ENCODE peak calls at places on chromosomes 4 and X, in seven cellular contexts. One of them, this sample, is unnamed.

GRCh38 chr4:158581161-158581560 is 59.5 kb downstream of the RXFP1 start:
- DNase-seq in spleen: no peak
- DNase-seq in upper lobe of left lung: no peak
- DNase-seq in WERI-Rb-1: no peak
- DNase-seq in CD8-positive, alpha-beta memory T cell: no peak
- DNase-seq in PC-3: no peak
- DNase-seq in effector memory CD4-positive, alpha-beta T cell: no peak
- DNase-seq in this sample: no peak

GRCh38 chr4:6608758-6609414 is 31.6 kb upstream of the MRFAP1 start:
- DNase-seq in CD8-positive, alpha-beta memory T cell: peak; percentile 3
- DNase-seq in effector memory CD4-positive, alpha-beta T cell: no peak
- DNase-seq in WERI-Rb-1: peak; percentile 81
- DNase-seq in PC-3: no peak
- DNase-seq in upper lobe of left lung: no peak
- DNase-seq in spleen: no peak
- DNase-seq in this sample: no peak

GRCh38 chr4:5984843-5985242 is 33.4 kb downstream of the C4orf50 start:
- DNase-seq in effector memory CD4-positive, alpha-beta T cell: no peak
- DNase-seq in WERI-Rb-1: no peak
- DNase-seq in upper lobe of left lung: no peak
- DNase-seq in PC-3: no peak
- DNase-seq in CD8-positive, alpha-beta memory T cell: no peak
- DNase-seq in spleen: no peak
- DNase-seq in this sample: no peak

GRCh38 chrX:55450259-55450658 is 1.7 kb upstream of the MAGEH1 start:
- DNase-seq in effector memory CD4-positive, alpha-beta T cell: no peak
- DNase-seq in CD8-positive, alpha-beta memory T cell: no peak
- DNase-seq in spleen: no peak
- DNase-seq in upper lobe of left lung: no peak
- DNase-seq in WERI-Rb-1: peak; percentile 7
- DNase-seq in PC-3: peak; percentile 19
- DNase-seq in this sample: no peak

GRCh38 chr4:182492456-182492855 is 249.3 kb downstream of the TENM3 start:
- DNase-seq in upper lobe of left lung: no peak
- DNase-seq in spleen: no peak
- DNase-seq in effector memory CD4-positive, alpha-beta T cell: no peak
- DNase-seq in PC-3: no peak
- DNase-seq in WERI-Rb-1: no peak
- DNase-seq in CD8-positive, alpha-beta memory T cell: no peak
- DNase-seq in this sample: no peak

GRCh38 chr4:152024881-152025280 is 264.1 kb upstream of the GATB start:
- DNase-seq in WERI-Rb-1: no peak
- DNase-seq in upper lobe of left lung: no peak
- DNase-seq in CD8-positive, alpha-beta memory T cell: no peak
- DNase-seq in effector memory CD4-positive, alpha-beta T cell: no peak
- DNase-seq in PC-3: peak; percentile 15
- DNase-seq in spleen: no peak
- DNase-seq in this sample: no peak

GRCh38 chr4:83261307-83261706 is 23.3 kb downstream of the COQ2 start:
- DNase-seq in spleen: no peak
- DNase-seq in PC-3: no peak
- DNase-seq in WERI-Rb-1: no peak
- DNase-seq in effector memory CD4-positive, alpha-beta T cell: no peak
- DNase-seq in CD8-positive, alpha-beta memory T cell: no peak
- DNase-seq in upper lobe of left lung: no peak
- DNase-seq in this sample: no peak

GRCh38 chr4:146335763-146336412 is 121.5 kb downstream of the REELD1 start:
- DNase-seq in PC-3: peak; percentile 69
- DNase-seq in effector memory CD4-positive, alpha-beta T cell: no peak
- DNase-seq in CD8-positive, alpha-beta memory T cell: no peak
- DNase-seq in spleen: no peak
- DNase-seq in upper lobe of left lung: no peak
- DNase-seq in WERI-Rb-1: no peak
- DNase-seq in this sample: no peak

GRCh38 chr4:42280327-42281095 is 116.8 kb upstream of the SHISA3 start:
- DNase-seq in effector memory CD4-positive, alpha-beta T cell: no peak
- DNase-seq in PC-3: peak; percentile 48
- DNase-seq in spleen: no peak
- DNase-seq in CD8-positive, alpha-beta memory T cell: no peak
- DNase-seq in WERI-Rb-1: no peak
- DNase-seq in upper lobe of left lung: no peak
- DNase-seq in this sample: no peak

GRCh38 chrX:2676794-2677675 is 14.1 kb upstream of the CD99 start:
- DNase-seq in upper lobe of left lung: no peak
- DNase-seq in effector memory CD4-positive, alpha-beta T cell: no peak
- DNase-seq in spleen: no peak
- DNase-seq in CD8-positive, alpha-beta memory T cell: no peak
- DNase-seq in PC-3: peak; percentile 17
- DNase-seq in WERI-Rb-1: no peak
- DNase-seq in this sample: no peak

GRCh38 chr4:158896459-158897238 is 127.8 kb downstream of the FNIP2 start:
- DNase-seq in CD8-positive, alpha-beta memory T cell: no peak
- DNase-seq in spleen: no peak
- DNase-seq in effector memory CD4-positive, alpha-beta T cell: no peak
- DNase-seq in PC-3: no peak
- DNase-seq in WERI-Rb-1: no peak
- DNase-seq in upper lobe of left lung: no peak
- DNase-seq in this sample: no peak

GRCh38 chr4:81466841-81467671 is 4.7 kb downstream of the RASGEF1B start:
- DNase-seq in spleen: no peak
- DNase-seq in CD8-positive, alpha-beta memory T cell: peak; percentile 65
- DNase-seq in upper lobe of left lung: peak; percentile 58
- DNase-seq in PC-3: peak; percentile 88
- DNase-seq in effector memory CD4-positive, alpha-beta T cell: peak; percentile 26
- DNase-seq in WERI-Rb-1: peak; percentile 69
- DNase-seq in this sample: peak; percentile 19

GRCh38 chrX:132809581-132809980 is 148.8 kb downstream of the HS6ST2 start:
- DNase-seq in CD8-positive, alpha-beta memory T cell: no peak
- DNase-seq in upper lobe of left lung: no peak
- DNase-seq in WERI-Rb-1: no peak
- DNase-seq in effector memory CD4-positive, alpha-beta T cell: no peak
- DNase-seq in PC-3: peak; percentile 1
- DNase-seq in spleen: no peak
- DNase-seq in this sample: no peak

GRCh38 chr4:85910985-85911384 is 436.0 kb downstream of the ARHGAP24 start:
- DNase-seq in spleen: peak; percentile 66
- DNase-seq in WERI-Rb-1: no peak
- DNase-seq in CD8-positive, alpha-beta memory T cell: no peak
- DNase-seq in effector memory CD4-positive, alpha-beta T cell: no peak
- DNase-seq in PC-3: no peak
- DNase-seq in upper lobe of left lung: no peak
- DNase-seq in this sample: no peak

GRCh38 chrX:129574214-129574613 is 34.2 kb downstream of the OCRL start:
- DNase-seq in PC-3: no peak
- DNase-seq in upper lobe of left lung: no peak
- DNase-seq in spleen: no peak
- DNase-seq in CD8-positive, alpha-beta memory T cell: no peak
- DNase-seq in WERI-Rb-1: no peak
- DNase-seq in effector memory CD4-positive, alpha-beta T cell: no peak
- DNase-seq in this sample: no peak

GRCh38 chr4:20395160-20395773 is 143.6 kb downstream of the SLIT2 start:
- DNase-seq in effector memory CD4-positive, alpha-beta T cell: no peak
- DNase-seq in upper lobe of left lung: peak; percentile 23
- DNase-seq in PC-3: peak; percentile 54
- DNase-seq in CD8-positive, alpha-beta memory T cell: peak; percentile 3
- DNase-seq in spleen: no peak
- DNase-seq in WERI-Rb-1: peak; percentile 70
- DNase-seq in this sample: no peak

DNA sequence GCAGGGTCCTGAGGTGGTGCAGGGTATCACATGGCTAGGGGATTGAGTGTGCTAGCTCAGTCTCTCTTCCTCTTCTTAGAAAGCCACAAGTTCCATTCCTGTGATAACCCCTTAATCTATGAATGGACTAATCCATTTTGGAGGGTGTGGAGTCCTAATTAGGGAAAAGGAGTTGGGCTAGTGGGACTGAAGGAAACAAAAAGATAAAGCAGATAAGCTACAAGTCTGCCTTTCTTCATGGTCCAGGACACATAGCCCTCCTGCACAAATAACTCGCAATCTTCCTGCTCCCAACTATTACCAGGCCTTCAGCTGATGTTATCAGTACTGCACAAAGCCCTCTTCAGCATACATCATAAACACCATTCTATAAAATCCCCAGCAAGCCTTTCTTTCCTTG is 44.2 kb downstream of the ZNF81 start:
- DNase-seq in spleen: no peak
- DNase-seq in PC-3: no peak
- DNase-seq in CD8-positive, alpha-beta memory T cell: no peak
- DNase-seq in upper lobe of left lung: no peak
- DNase-seq in effector memory CD4-positive, alpha-beta T cell: no peak
- DNase-seq in WERI-Rb-1: no peak
- DNase-seq in this sample: no peak
- H3K9me3 ChIP-seq in spleen: no peaks in the 10 kb centered on the region
- H3K9me3 ChIP-seq in PC-3: no peaks in the 10 kb centered on the region
- H3K9me3 ChIP-seq in CD8-positive, alpha-beta memory T cell: no peaks in the 10 kb centered on the region
- H3K9me3 ChIP-seq in upper lobe of left lung: no peaks in the 10 kb centered on the region
- H3K9me3 ChIP-seq in effector memory CD4-positive, alpha-beta T cell: no peaks in the 10 kb centered on the region
- H3K9me3 ChIP-seq in WERI-Rb-1: no peaks in the 10 kb centered on the region
- H3K9me3 ChIP-seq in this sample: no peaks in the 10 kb centered on the region

GRCh38 chr4:167587361-167587760 is 353.1 kb upstream of the SPOCK3 start:
- DNase-seq in effector memory CD4-positive, alpha-beta T cell: no peak
- DNase-seq in WERI-Rb-1: no peak
- DNase-seq in spleen: no peak
- DNase-seq in CD8-positive, alpha-beta memory T cell: no peak
- DNase-seq in PC-3: peak; percentile 65
- DNase-seq in upper lobe of left lung: no peak
- DNase-seq in this sample: no peak
- H3K9me3 ChIP-seq in effector memory CD4-positive, alpha-beta T cell: no peaks in the 10 kb centered on the region
- H3K9me3 ChIP-seq in WERI-Rb-1: no peaks in the 10 kb centered on the region
- H3K9me3 ChIP-seq in spleen: peaks cover 8% of the 10 kb centered on the region
- H3K9me3 ChIP-seq in CD8-positive, alpha-beta memory T cell: no peaks in the 10 kb centered on the region
- H3K9me3 ChIP-seq in PC-3: no peaks in the 10 kb centered on the region
- H3K9me3 ChIP-seq in upper lobe of left lung: no peaks in the 10 kb centered on the region
- H3K9me3 ChIP-seq in this sample: no peaks in the 10 kb centered on the region

GRCh38 chr4:453267-453666 is 45.7 kb downstream of the ZNF721 start:
- DNase-seq in spleen: no peak
- DNase-seq in WERI-Rb-1: no peak
- DNase-seq in PC-3: no peak
- DNase-seq in CD8-positive, alpha-beta memory T cell: no peak
- DNase-seq in effector memory CD4-positive, alpha-beta T cell: no peak
- DNase-seq in upper lobe of left lung: no peak
- DNase-seq in this sample: no peak
- H3K9me3 ChIP-seq in spleen: peaks cover 100% of the 10 kb centered on the region
- H3K9me3 ChIP-seq in WERI-Rb-1: peaks cover 76% of the 10 kb centered on the region
- H3K9me3 ChIP-seq in PC-3: peaks cover 51% of the 10 kb centered on the region
- H3K9me3 ChIP-seq in CD8-positive, alpha-beta memory T cell: peaks cover 63% of the 10 kb centered on the region
- H3K9me3 ChIP-seq in effector memory CD4-positive, alpha-beta T cell: peaks cover 59% of the 10 kb centered on the region
- H3K9me3 ChIP-seq in upper lobe of left lung: peaks cover 100% of the 10 kb centered on the region
- H3K9me3 ChIP-seq in this sample: peaks cover 69% of the 10 kb centered on the region

DNA sequence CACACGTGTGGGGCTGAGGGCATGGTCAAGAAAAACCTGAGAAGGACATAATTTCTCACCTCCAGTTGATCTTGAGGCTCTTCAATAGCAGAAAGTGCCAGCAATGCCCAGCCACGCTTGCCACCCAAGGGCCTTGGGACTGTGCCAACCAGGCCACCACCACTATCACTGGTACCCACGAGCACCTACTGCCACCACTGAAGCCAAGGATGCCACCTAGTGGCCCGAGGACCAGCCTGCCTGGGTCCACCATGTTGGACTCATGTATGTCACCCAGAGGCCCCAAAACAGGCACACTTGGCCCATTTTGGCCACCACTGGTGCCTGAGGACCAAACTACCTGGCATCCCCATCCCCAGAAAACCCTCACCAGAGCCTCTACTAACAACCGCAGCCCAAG is 191.8 kb downstream of the ADAM29 start:
- DNase-seq in PC-3: no peak
- DNase-seq in CD8-positive, alpha-beta memory T cell: no peak
- DNase-seq in upper lobe of left lung: no peak
- DNase-seq in effector memory CD4-positive, alpha-beta T cell: no peak
- DNase-seq in WERI-Rb-1: peak; percentile 29
- DNase-seq in spleen: no peak
- DNase-seq in this sample: no peak
- H3K9me3 ChIP-seq in PC-3: no peaks in the 10 kb centered on the region
- H3K9me3 ChIP-seq in CD8-positive, alpha-beta memory T cell: peaks cover 6% of the 10 kb centered on the region
- H3K9me3 ChIP-seq in upper lobe of left lung: peaks cover 4% of the 10 kb centered on the region
- H3K9me3 ChIP-seq in effector memory CD4-positive, alpha-beta T cell: peaks cover 9% of the 10 kb centered on the region
- H3K9me3 ChIP-seq in WERI-Rb-1: no peaks in the 10 kb centered on the region
- H3K9me3 ChIP-seq in spleen: peaks cover 41% of the 10 kb centered on the region
- H3K9me3 ChIP-seq in this sample: no peaks in the 10 kb centered on the region

GRCh38 chr4:49002931-49003330 is 16.9 kb downstream of the CWH43 start:
- DNase-seq in WERI-Rb-1: no peak
- DNase-seq in effector memory CD4-positive, alpha-beta T cell: no peak
- DNase-seq in CD8-positive, alpha-beta memory T cell: no peak
- DNase-seq in upper lobe of left lung: no peak
- DNase-seq in spleen: no peak
- DNase-seq in PC-3: no peak
- DNase-seq in this sample: no peak
- H3K9me3 ChIP-seq in WERI-Rb-1: no peaks in the 10 kb centered on the region
- H3K9me3 ChIP-seq in effector memory CD4-positive, alpha-beta T cell: no peaks in the 10 kb centered on the region
- H3K9me3 ChIP-seq in CD8-positive, alpha-beta memory T cell: no peaks in the 10 kb centered on the region
- H3K9me3 ChIP-seq in upper lobe of left lung: no peaks in the 10 kb centered on the region
- H3K9me3 ChIP-seq in spleen: no peaks in the 10 kb centered on the region
- H3K9me3 ChIP-seq in PC-3: no peaks in the 10 kb centered on the region
- H3K9me3 ChIP-seq in this sample: no peaks in the 10 kb centered on the region

GRCh38 chr4:29153642-29154041 is 1566.5 kb upstream of the PCDH7 start:
- DNase-seq in CD8-positive, alpha-beta memory T cell: no peak
- DNase-seq in PC-3: no peak
- DNase-seq in effector memory CD4-positive, alpha-beta T cell: no peak
- DNase-seq in upper lobe of left lung: no peak
- DNase-seq in WERI-Rb-1: no peak
- DNase-seq in spleen: no peak
- DNase-seq in this sample: no peak
- H3K9me3 ChIP-seq in CD8-positive, alpha-beta memory T cell: no peaks in the 10 kb centered on the region
- H3K9me3 ChIP-seq in PC-3: no peaks in the 10 kb centered on the region
- H3K9me3 ChIP-seq in effector memory CD4-positive, alpha-beta T cell: peaks cover 3% of the 10 kb centered on the region
- H3K9me3 ChIP-seq in upper lobe of left lung: no peaks in the 10 kb centered on the region
- H3K9me3 ChIP-seq in WERI-Rb-1: no peaks in the 10 kb centered on the region
- H3K9me3 ChIP-seq in spleen: no peaks in the 10 kb centered on the region
- H3K9me3 ChIP-seq in this sample: no peaks in the 10 kb centered on the region

GRCh38 chr4:71864380-71864779 is 80.5 kb upstream of the GC start:
- DNase-seq in spleen: no peak
- DNase-seq in PC-3: no peak
- DNase-seq in CD8-positive, alpha-beta memory T cell: no peak
- DNase-seq in effector memory CD4-positive, alpha-beta T cell: no peak
- DNase-seq in upper lobe of left lung: no peak
- DNase-seq in WERI-Rb-1: no peak
- DNase-seq in this sample: no peak
- H3K9me3 ChIP-seq in spleen: peaks cover 45% of the 10 kb centered on the region
- H3K9me3 ChIP-seq in PC-3: peaks cover 41% of the 10 kb centered on the region
- H3K9me3 ChIP-seq in CD8-positive, alpha-beta memory T cell: no peaks in the 10 kb centered on the region
- H3K9me3 ChIP-seq in effector memory CD4-positive, alpha-beta T cell: no peaks in the 10 kb centered on the region
- H3K9me3 ChIP-seq in upper lobe of left lung: peaks cover 10% of the 10 kb centered on the region
- H3K9me3 ChIP-seq in WERI-Rb-1: peaks cover 6% of the 10 kb centered on the region
- H3K9me3 ChIP-seq in this sample: no peaks in the 10 kb centered on the region

DNA sequence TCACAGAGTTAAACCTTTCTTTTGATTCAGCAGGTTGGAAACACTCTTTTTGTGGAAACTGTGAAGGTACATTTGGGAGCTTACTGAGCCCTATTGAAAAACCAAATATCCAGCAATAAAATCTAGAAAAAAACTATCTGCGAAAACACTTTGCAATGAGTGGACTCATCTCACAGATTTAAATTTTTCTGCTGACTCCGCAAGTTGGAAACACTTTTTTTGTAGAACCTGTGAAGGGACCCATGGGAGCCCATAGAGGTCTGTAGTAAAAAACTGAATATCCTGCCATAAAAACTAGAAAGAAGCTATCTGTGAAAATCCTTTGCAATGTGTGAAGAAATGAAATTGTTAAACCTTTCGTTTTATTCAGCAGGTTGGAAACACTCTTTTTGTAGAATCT is 22.5 kb upstream of the DCUN1D4 start:
- DNase-seq in CD8-positive, alpha-beta memory T cell: no peak
- DNase-seq in upper lobe of left lung: no peak
- DNase-seq in PC-3: no peak
- DNase-seq in effector memory CD4-positive, alpha-beta T cell: no peak
- DNase-seq in spleen: no peak
- DNase-seq in WERI-Rb-1: no peak
- DNase-seq in this sample: no peak
- H3K9me3 ChIP-seq in CD8-positive, alpha-beta memory T cell: no peaks in the 10 kb centered on the region
- H3K9me3 ChIP-seq in upper lobe of left lung: peaks cover 19% of the 10 kb centered on the region
- H3K9me3 ChIP-seq in PC-3: peaks cover 9% of the 10 kb centered on the region
- H3K9me3 ChIP-seq in effector memory CD4-positive, alpha-beta T cell: peaks cover 6% of the 10 kb centered on the region
- H3K9me3 ChIP-seq in spleen: peaks cover 46% of the 10 kb centered on the region
- H3K9me3 ChIP-seq in WERI-Rb-1: no peaks in the 10 kb centered on the region
- H3K9me3 ChIP-seq in this sample: no peaks in the 10 kb centered on the region

GRCh38 chr4:18816228-18816891 is 794.8 kb upstream of the LCORL start:
- DNase-seq in PC-3: peak; percentile 2
- DNase-seq in spleen: no peak
- DNase-seq in upper lobe of left lung: no peak
- DNase-seq in CD8-positive, alpha-beta memory T cell: no peak
- DNase-seq in effector memory CD4-positive, alpha-beta T cell: no peak
- DNase-seq in WERI-Rb-1: no peak
- DNase-seq in this sample: no peak
- H3K9me3 ChIP-seq in PC-3: no peaks in the 10 kb centered on the region
- H3K9me3 ChIP-seq in spleen: no peaks in the 10 kb centered on the region
- H3K9me3 ChIP-seq in upper lobe of left lung: no peaks in the 10 kb centered on the region
- H3K9me3 ChIP-seq in CD8-positive, alpha-beta memory T cell: no peaks in the 10 kb centered on the region
- H3K9me3 ChIP-seq in effector memory CD4-positive, alpha-beta T cell: no peaks in the 10 kb centered on the region
- H3K9me3 ChIP-seq in WERI-Rb-1: no peaks in the 10 kb centered on the region
- H3K9me3 ChIP-seq in this sample: no peaks in the 10 kb centered on the region